ENCODE peak calls at places on chromosomes 3 and 15, in four cellular contexts. C is GM12892, B is K562, G is GM12878. D is an unnamed sample.

GRCh38 chr3:11835028-11835639 is 11.6 kb downstream of the TAMM41 start:
- DNase-seq in C (no peak), B (no peak), G (no peak), D (no peak)

GRCh38 chr3:81726132-81726531 is 35.3 kb downstream of the GBE1 start:
- DNase-seq in C (no peak), B (no peak), G (no peak), D (no peak)

GRCh38 chr3:47542614-47543173 is 29.2 kb upstream of the ELP6 start:
- DNase-seq in C (no peak), B (peak), G (no peak), D (no peak)

GRCh38 chr3:38576131-38577088 is 73.1 kb downstream of the SCN5A start:
- DNase-seq in C (no peak), B (no peak), G (no peak), D (no peak)

GRCh38 chr15:81323559-81323943 is 390 bp downstream of the STARD5 start:
- DNase-seq in C (no peak), B (no peak), G (no peak), D (no peak)

GRCh38 chr3:128481438-128481942 is 11.5 kb downstream of the GATA2 start:
- DNase-seq in C (no peak), B (no peak), G (no peak), D (no peak)

GRCh38 chr3:169627073-169627472 is 36.4 kb downstream of the MECOM start:
- DNase-seq in C (no peak), B (no peak), G (no peak), D (no peak)

GRCh38 chr3:139797724-139798343 is 120.1 kb upstream of the NMNAT3 start:
- DNase-seq in C (no peak), B (peak), G (no peak), D (no peak)

GRCh38 chr15:38474155-38474757 is 20.3 kb downstream of the FAM98B start:
- DNase-seq in C (no peak), B (peak), G (peak), D (no peak)

GRCh38 chr15:77901251-77901881 is 176.1 kb downstream of the TBC1D2B start:
- DNase-seq in C (no peak), B (no peak), G (no peak), D (no peak)

GRCh38 chr15:52252781-52253180 is 42.8 kb downstream of the MYO5C start:
- DNase-seq in C (no peak), B (no peak), G (no peak), D (no peak)

GRCh38 chr3:178155521-178155920 is 380.7 kb upstream of the KCNMB2 start:
- DNase-seq in C (no peak), B (no peak), G (no peak), D (no peak)

GRCh38 chr15:60272623-60273022 is 125.2 kb downstream of the ANXA2 start:
- DNase-seq in C (no peak), B (no peak), G (no peak), D (no peak)

GRCh38 chr15:89521605-89522004 is 25.2 kb upstream of the RHCG start:
- DNase-seq in C (no peak), B (no peak), G (no peak), D (no peak)

GRCh38 chr3:44232407-44232806 is 9.3 kb upstream of the TOPAZ1 start:
- DNase-seq in C (no peak), B (no peak), G (no peak), D (no peak)

GRCh38 chr3:158842946-158843345 is 41.1 kb downstream of the MFSD1 start:
- DNase-seq in C (no peak), B (no peak), G (no peak), D (no peak)
- TF ChIP-seq TAF1 in C (no peak), B (no peak), G (no peak), D (no peak)

DNA sequence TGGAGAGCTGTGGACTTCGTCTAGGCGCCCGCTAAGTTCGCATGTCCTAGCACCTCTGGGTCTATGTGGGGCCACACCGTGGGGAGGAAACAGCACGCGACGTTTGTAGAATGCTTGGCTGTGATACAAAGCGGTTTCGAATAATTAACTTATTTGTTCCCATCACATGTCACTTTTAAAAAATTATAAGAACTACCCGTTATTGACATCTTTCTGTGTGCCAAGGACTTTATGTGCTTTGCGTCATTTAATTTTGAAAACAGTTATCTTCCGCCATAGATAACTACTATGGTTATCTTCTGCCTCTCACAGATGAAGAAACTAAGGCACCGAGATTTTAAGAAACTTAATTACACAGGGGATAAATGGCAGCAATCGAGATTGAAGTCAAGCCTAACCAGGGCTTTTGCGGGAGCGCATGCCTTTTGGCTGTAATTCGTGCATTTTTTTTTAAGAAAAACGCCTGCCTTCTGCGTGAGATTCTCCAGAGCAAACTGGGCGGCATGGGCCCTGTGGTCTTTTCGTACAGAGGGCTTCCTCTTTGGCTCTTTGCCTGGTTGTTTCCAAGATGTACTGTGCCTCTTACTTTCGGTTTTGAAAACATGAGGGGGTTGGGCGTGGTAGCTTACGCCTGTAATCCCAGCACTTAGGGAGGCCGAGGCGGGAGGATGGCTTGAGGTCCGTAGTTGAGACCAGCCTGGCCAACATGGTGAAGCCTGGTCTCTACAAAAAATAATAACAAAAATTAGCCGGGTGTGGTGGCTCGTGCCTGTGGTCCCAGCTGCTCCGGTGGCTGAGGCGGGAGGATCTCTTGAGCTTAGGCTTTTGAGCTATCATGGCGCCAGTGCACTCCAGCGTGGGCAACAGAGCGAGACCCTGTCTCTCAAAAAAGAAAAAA is 1.0 kb downstream of the B2M start:
- DNase-seq in C (no peak), B (peak), G (no peak), D (no peak)
- TF ChIP-seq POLR2A in C (no peak), B (peak), G (peak), D (no peak)

DNA sequence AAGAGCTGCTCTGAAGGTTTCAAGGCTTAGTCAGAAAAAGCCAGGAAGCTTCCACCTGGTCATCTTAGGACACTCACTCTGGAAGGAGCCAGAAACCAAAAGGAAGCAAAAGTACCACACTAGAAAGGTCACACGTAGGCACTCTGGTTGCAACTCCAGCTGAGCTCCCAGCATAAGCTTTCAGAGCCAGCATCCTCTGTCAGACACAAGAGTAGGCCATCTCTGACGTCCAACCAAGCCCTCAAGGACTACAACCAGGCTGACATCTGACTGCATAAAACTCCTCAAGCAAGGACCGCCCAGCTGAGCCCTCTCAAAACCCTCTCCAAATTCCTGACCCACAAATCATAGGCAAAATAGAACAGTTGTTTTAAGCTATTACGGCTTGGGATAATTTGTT is 12.8 kb downstream of the SH3BP5 start:
- DNase-seq in C (no peak), B (no peak), G (no peak), D (no peak)
- TF ChIP-seq POLR2AphosphoS5 in C (no peak), B (no peak), G (no peak), D (no peak)

DNA sequence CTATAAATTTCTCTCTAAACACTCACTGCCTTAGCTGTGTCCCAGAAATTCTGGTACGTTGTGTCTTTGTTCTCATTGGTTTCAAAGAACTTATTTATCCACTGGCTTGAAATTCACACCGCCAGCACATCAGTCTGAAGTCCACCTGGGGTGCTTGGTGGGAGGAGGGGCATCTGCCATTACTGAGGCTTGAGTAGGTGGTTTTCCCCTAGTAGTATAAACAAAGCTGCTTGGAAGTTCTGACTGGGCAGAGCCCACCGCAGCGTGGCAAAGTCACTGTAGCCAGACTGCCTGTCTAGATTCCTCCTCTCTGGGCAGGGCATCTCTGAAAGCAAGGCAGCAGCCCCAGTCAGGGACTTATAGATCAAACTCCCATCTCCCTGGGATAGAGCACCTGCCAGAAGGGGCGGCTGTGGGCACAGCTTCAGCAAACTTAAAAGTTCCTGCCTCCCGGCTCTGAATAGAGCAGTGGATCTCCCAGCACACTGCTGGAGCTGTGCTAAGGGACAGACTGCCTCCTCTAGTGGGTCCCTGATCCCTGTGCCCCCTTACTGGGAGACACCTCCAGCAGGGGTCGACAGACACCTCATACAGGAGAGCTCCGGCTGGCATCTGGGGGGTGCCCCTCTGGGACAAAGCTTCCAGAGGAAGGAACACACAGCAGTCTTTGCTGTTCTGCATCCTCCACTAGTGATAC is 114.1 kb downstream of the SUCLG2 start:
- DNase-seq in C (no peak), B (no peak), G (no peak), D (no peak)
- TF ChIP-seq TAF1 in C (no peak), B (no peak), G (no peak), D (no peak)

GRCh38 chr3:71724171-71724453 is 1.1 kb downstream of the EIF4E3 start:
- DNase-seq in C (no peak), B (no peak), G (no peak), D (no peak)
- TF ChIP-seq POLR2A in C (no peak), B (no peak), G (no peak), D (no peak)

DNA sequence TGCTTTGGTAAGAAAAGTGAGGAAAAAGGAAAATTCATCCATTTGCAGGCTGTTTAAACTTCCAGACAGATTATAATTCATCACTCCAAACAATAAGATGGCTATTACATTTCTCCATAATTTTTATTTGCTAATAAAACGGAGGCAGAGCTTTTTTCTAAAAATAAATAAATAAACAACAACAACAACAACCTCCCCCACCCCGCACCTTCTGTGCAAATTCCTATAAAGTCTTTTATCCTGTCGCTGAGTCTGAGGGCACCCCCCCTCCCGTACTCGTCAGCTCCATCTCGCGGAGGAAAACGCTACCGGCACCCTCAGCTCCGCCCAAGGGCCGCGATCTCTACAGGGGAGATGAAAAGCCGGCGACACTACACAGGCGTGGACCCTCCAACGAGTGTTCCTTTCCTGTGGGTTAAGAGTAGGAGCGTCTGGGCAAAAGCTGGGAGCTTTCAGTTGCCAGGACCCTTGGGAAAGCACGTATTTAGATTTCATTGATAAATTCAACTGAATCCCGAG is 1.0 kb upstream of the ATP1B3 start:
- DNase-seq in C (peak), B (peak), G (peak), D (peak)
- TF ChIP-seq POLR2AphosphoS5 in C (no peak), B (no peak), G (no peak), D (no peak)